ENCODE peak calls at places on chromosomes 13 and 19, in four cellular contexts. I is B cell, R is M059J, N is H7. T is an unnamed sample.

GRCh38 chr13:101925731-101926130 is 473.3 kb downstream of the ITGBL1 start:
- DNase-seq in I (no peak), R (no peak), N (no peak), T (no peak)

GRCh38 chr13:58476176-58476575 is 844.6 kb downstream of the PCDH17 start:
- DNase-seq in I (no peak), R (no peak), N (no peak), T (no peak)

GRCh38 chr19:34215006-34215665 is 39.2 kb upstream of the GARRE1 start:
- DNase-seq in I (no peak), R (no peak), N (no peak), T (no peak)

GRCh38 chr13:79328510-79328909 is 77.5 kb downstream of the RBM26 start:
- DNase-seq in I (no peak), R (no peak), N (no peak), T (no peak)

GRCh38 chr19:35828694-35829301 is 16.2 kb upstream of the PRODH2 start:
- DNase-seq in I (no peak), R (peak), N (peak), T (no peak)

GRCh38 chr19:788821-789472 is 8.3 kb upstream of the PTBP1 start:
- DNase-seq in I (no peak), R (no peak), N (peak), T (no peak)

GRCh38 chr13:21606781-21607180 is 2.8 kb upstream of the MICU2 start:
- DNase-seq in I (no peak), R (no peak), N (no peak), T (no peak)

GRCh38 chr13:99320693-99321481 is 13.7 kb upstream of the GPR183 start:
- DNase-seq in I (no peak), R (peak), N (no peak), T (no peak)

T was measured in posterior cingulate gyrus.